ENCODE peak calls at places on chromosomes 1 and 21, in eight cellular contexts. N is AG10803, S is AG08395, U is neural crest cell, Y is M059J, X is progenitor cell of endocrine pancreas, Q is mucosa of gallbladder, H is anterior cingulate cortex. G is an unnamed sample.
A peak's percentile ranks its signal among the peaks of the same experiment; 100 is the strongest.

GRCh38 chr1:221841291-221841982 is 99.5 kb upstream of the DUSP10 start:
- DNase-seq in U (no peak), S (peak; percentile 26), X (no peak), H (no peak), N (peak; percentile 82), Q (no peak), Y (no peak), G (no peak)

GRCh38 chr21:42614811-42615342 is 38.5 kb upstream of the PDE9A start:
- DNase-seq in U (no peak), S (no peak), X (no peak), Y (peak; percentile 41), N (no peak), H (no peak), Q (peak; percentile 52), G (peak; percentile 28)

GRCh38 chr1:199041173-199041914 is 402.5 kb downstream of the PTPRC start:
- DNase-seq in Y (peak; percentile 18), X (no peak), S (no peak), H (no peak), Q (no peak), N (no peak), U (no peak), G (no peak)

GRCh38 chr1:153540394-153541361 is at the start of gene S100A5:
- DNase-seq in U (no peak), N (peak; percentile 64), Y (peak; percentile 86), S (peak; percentile 51), H (no peak), Q (no peak), X (no peak), G (no peak)

GRCh38 chr1:51851882-51852396 is 26.6 kb downstream of the NRDC start:
- DNase-seq in S (no peak), H (no peak), Y (no peak), Q (no peak), U (no peak), N (no peak), X (no peak), G (no peak)

GRCh38 chr21:44399955-44400790 is 46.8 kb downstream of the TRPM2 start:
- DNase-seq in Y (no peak), N (no peak), X (no peak), U (no peak), Q (no peak), H (no peak), S (no peak), G (no peak)

GRCh38 chr1:7422966-7423365 is 348.1 kb upstream of the VAMP3 start:
- DNase-seq in S (no peak), Q (no peak), H (no peak), X (no peak), U (no peak), Y (no peak), N (no peak), G (no peak)

GRCh38 chr1:150192012-150192411 is 42.3 kb downstream of the PLEKHO1 start:
- DNase-seq in N (peak; percentile 74), H (no peak), Y (peak; percentile 91), Q (no peak), X (no peak), S (peak; percentile 65), U (no peak), G (no peak)

GRCh38 chr1:51567653-51568052 is 48.6 kb upstream of the EPS15 start:
- DNase-seq in H (no peak), U (no peak), Y (peak; percentile 97), N (peak; percentile 96), S (peak; percentile 86), Q (no peak), X (no peak), G (no peak)

GRCh38 chr1:234585333-234586055 is 24.5 kb downstream of the IRF2BP2 start:
- DNase-seq in U (no peak), X (no peak), H (no peak), N (peak; percentile 88), S (peak; percentile 79), Y (peak; percentile 85), Q (no peak), G (no peak)

GRCh38 chr1:58365328-58365727 is 181.2 kb downstream of the OMA1 start:
- DNase-seq in Y (no peak), Q (no peak), U (no peak), X (no peak), S (no peak), N (no peak), H (no peak), G (no peak)

GRCh38 chr21:46472246-46472645 is 13.6 kb downstream of the DIP2A start:
- DNase-seq in Q (no peak), Y (no peak), X (no peak), H (no peak), S (no peak), U (no peak), N (no peak), G (no peak)

GRCh38 chr1:72986591-72987290 is 704.4 kb upstream of the NEGR1 start:
- DNase-seq in Y (no peak), N (no peak), H (no peak), Q (no peak), U (no peak), X (no peak), S (no peak), G (peak; percentile 39)

GRCh38 chr1:226002667-226003501 is 3.7 kb upstream of the SDE2 start:
- DNase-seq in Y (peak; percentile 73), X (no peak), Q (peak; percentile 66), H (no peak), S (peak; percentile 90), U (peak; percentile 26), N (peak; percentile 82), G (peak; percentile 84)

GRCh38 chr1:106249810-106250209 is 806.7 kb upstream of the PRMT6 start:
- DNase-seq in Y (no peak), S (no peak), U (no peak), N (no peak), H (no peak), X (no peak), Q (no peak), G (no peak)

GRCh38 chr1:155064109-155064812 is 721 bp downstream of the EFNA4 start:
- DNase-seq in S (peak; percentile 27), H (no peak), Y (peak; percentile 49), U (no peak), N (no peak), X (no peak), Q (no peak), G (peak; percentile 61)

GRCh38 chr1:40704817-40705733 is 13.6 kb downstream of the NFYC start:
- DNase-seq in Y (no peak), X (no peak), H (no peak), N (no peak), Q (peak; percentile 18), U (no peak), S (no peak), G (no peak)

GRCh38 chr1:21325231-21325718 is 35.0 kb upstream of the ECE1 start:
- DNase-seq in S (no peak), H (no peak), U (no peak), X (no peak), N (no peak), Q (no peak), Y (no peak), G (no peak)

GRCh38 chr1:6124341-6124740 is 55.8 kb downstream of the CHD5 start:
- DNase-seq in Y (no peak), Q (no peak), U (no peak), N (no peak), S (no peak), H (no peak), X (no peak), G (no peak)

GRCh38 chr1:172449585-172450523 is 6.0 kb upstream of the PIGC start:
- DNase-seq in H (no peak), Q (peak; percentile 52), S (peak; percentile 81), Y (peak; percentile 70), N (peak; percentile 54), U (peak; percentile 43), X (peak; percentile 31), G (peak; percentile 57)

GRCh38 chr1:178864326-178864725 is 6.6 kb downstream of the ANGPTL1 start:
- DNase-seq in H (no peak), Q (no peak), X (no peak), Y (peak; percentile 4), N (no peak), S (no peak), U (no peak), G (no peak)

GRCh38 chr1:219066098-219066497 is 107.6 kb upstream of the LYPLAL1 start:
- DNase-seq in Q (no peak), U (no peak), X (no peak), S (no peak), H (no peak), Y (no peak), N (no peak), G (no peak)

GRCh38 chr1:231023150-231023549 is 16.9 kb downstream of the FAM89A start:
- DNase-seq in H (no peak), S (no peak), Y (no peak), Q (no peak), X (no peak), U (no peak), N (no peak), G (no peak)

GRCh38 chr1:3167255-3167654 is 98.3 kb downstream of the PRDM16 start:
- DNase-seq in X (no peak), Y (no peak), H (no peak), Q (no peak), U (no peak), N (no peak), S (no peak), G (no peak)

GRCh38 chr1:109802136-109802900 is 38.6 kb upstream of the EPS8L3 start:
- DNase-seq in Q (no peak), Y (no peak), S (no peak), N (no peak), X (no peak), H (no peak), U (no peak), G (no peak)

GRCh38 chr1:93905051-93905450 is 4.2 kb downstream of the GCLM start:
- DNase-seq in U (no peak), Y (peak; percentile 8), S (no peak), H (no peak), X (no peak), Q (no peak), N (no peak), G (no peak)

GRCh38 chr1:23344987-23345472 is 946 bp upstream of the HNRNPR start:
- DNase-seq in X (no peak), H (no peak), Q (no peak), S (peak; percentile 12), N (no peak), Y (no peak), U (no peak), G (no peak)

GRCh38 chr1:12774801-12775345 is 1.3 kb downstream of the PRAMEF12 start:
- DNase-seq in H (no peak), S (no peak), U (no peak), N (no peak), X (no peak), Y (no peak), Q (no peak), G (no peak)

GRCh38 chr1:57440096-57440495 is 16.2 kb upstream of the DAB1 start:
- DNase-seq in Q (no peak), N (no peak), U (no peak), X (no peak), S (no peak), Y (no peak), H (no peak), G (no peak)

GRCh38 chr1:216502528-216503162 is 79.4 kb upstream of the USH2A start:
- DNase-seq in X (no peak), S (no peak), N (no peak), Y (peak; percentile 1), U (no peak), H (no peak), Q (no peak), G (peak; percentile 18)

GRCh38 chr1:88230126-88230525 is 453.9 kb upstream of the PKN2 start:
- DNase-seq in X (no peak), Y (no peak), S (no peak), Q (no peak), U (no peak), H (no peak), N (no peak), G (peak; percentile 79)